ENCODE peak calls at places on chromosomes 5 and 9, in four cellular contexts. N is gastrocnemius medialis, B is thyroid gland, C is esophagus squamous epithelium. T is an unnamed sample.
A peak's percentile ranks its signal among the peaks of the same experiment; 100 is the strongest.

GRCh38 chr9:100213730-100214477 is 114.9 kb downstream of the INVS start:
- DNase-seq in N (no peak), B (no peak), C (no peak), T (no peak)

GRCh38 chr5:98770911-98771322 is 2.5 kb upstream of the RGMB start:
- DNase-seq in N (no peak), C (no peak), B (no peak), T (no peak)

GRCh38 chr5:80963966-80964481 is 3.9 kb downstream of the RASGRF2 start:
- DNase-seq in N (no peak), B (no peak), C (no peak), T (no peak)

GRCh38 chr9:79583957-79584654 is 12.3 kb downstream of the TLE4 start:
- DNase-seq in C (no peak), B (no peak), N (peak; percentile 61), T (peak; percentile 31)

GRCh38 chr9:30673132-30673531 is 1711.3 kb upstream of the ACO1 start:
- DNase-seq in B (no peak), N (no peak), C (no peak), T (no peak)

GRCh38 chr5:135376961-135377621 is 21.9 kb downstream of the MACROH2A1 start:
- DNase-seq in C (no peak), B (no peak), N (no peak), T (no peak)

GRCh38 chr9:70529377-70529776 is 114.9 kb upstream of the KLF9 start:
- DNase-seq in C (no peak), N (no peak), B (no peak), T (no peak)

GRCh38 chr9:90890146-90890545 is 88.5 kb downstream of the SYK start:
- DNase-seq in N (no peak), C (no peak), B (no peak), T (no peak)

GRCh38 chr9:134377976-134378375 is 51.7 kb downstream of the RXRA start:
- DNase-seq in B (peak; percentile 57), C (no peak), N (peak; percentile 72), T (peak; percentile 94)

GRCh38 chr5:126778675-126779403 is 1.9 kb downstream of the LMNB1 start:
- DNase-seq in N (no peak), C (no peak), B (no peak), T (no peak)

GRCh38 chr5:126777974-126778674 is 1.2 kb downstream of the LMNB1 start:
- DNase-seq in B (peak; percentile 75), N (peak; percentile 52), C (peak; percentile 75), T (peak; percentile 92)

GRCh38 chr5:126776499-126777256 is at the start of gene LMNB1:
- DNase-seq in C (peak; percentile 73), B (peak; percentile 96), N (peak; percentile 88), T (peak; percentile 96)

GRCh38 chr5:126780165-126780827 is 3.4 kb downstream of the LMNB1 start:
- DNase-seq in C (no peak), N (peak; percentile 9), B (peak; percentile 40), T (peak; percentile 51)

GRCh38 chr5:126777257-126777973 is 479 bp downstream of the LMNB1 start:
- DNase-seq in N (peak; percentile 9), B (peak; percentile 58), C (no peak), T (peak; percentile 64)
- TF ChIP-seq POLR2A in N (no peak), B (no peak), C (no peak), T (no peak)

GRCh38 chr9:129814432-129815223 is 9.3 kb downstream of the TOR1A start:
- DNase-seq in B (no peak), C (no peak), N (no peak), T (no peak)
- TF ChIP-seq POLR2A in B (no peak), C (no peak), N (no peak), T (no peak)

GRCh38 chr5:172943283-172943841 is 15.9 kb upstream of the RPL26L1 start:
- DNase-seq in N (no peak), C (no peak), B (peak; percentile 17), T (no peak)

GRCh38 chr5:172945151-172945550 is 14.1 kb upstream of the RPL26L1 start:
- DNase-seq in C (no peak), B (no peak), N (no peak), T (no peak)

GRCh38 chr5:172943906-172944305 is 15.3 kb upstream of the RPL26L1 start:
- DNase-seq in N (no peak), B (no peak), C (no peak), T (no peak)

GRCh38 chr5:172944741-172945140 is 14.5 kb upstream of the RPL26L1 start:
- DNase-seq in B (no peak), N (no peak), C (no peak), T (no peak)

DNA sequence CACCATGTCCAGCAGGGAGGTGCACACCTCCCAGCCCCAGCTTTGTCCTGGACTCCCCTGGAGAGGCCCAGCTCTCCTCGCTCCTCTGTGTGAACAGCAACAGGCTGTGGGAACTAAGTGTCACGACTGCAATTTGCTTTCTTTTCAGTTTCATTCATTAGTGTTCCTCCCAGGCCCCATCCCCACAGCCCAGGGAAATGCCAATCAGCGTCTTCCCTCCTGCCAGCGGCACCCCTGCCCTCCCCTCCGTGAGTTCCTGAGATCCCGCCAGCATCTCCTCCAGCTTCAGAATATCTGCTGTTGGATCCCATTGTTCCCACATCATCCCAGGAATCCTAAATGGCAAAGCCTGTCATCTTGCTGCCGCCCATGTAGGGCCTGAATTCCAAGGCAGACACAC is 13.1 kb upstream of the RPL26L1 start:
- DNase-seq in N (no peak), C (no peak), B (no peak), T (no peak)
- TF ChIP-seq POLR2A in N (no peak), C (no peak), B (no peak), T (no peak)

GRCh38 chr9:96654450-96655197 is 493 bp downstream of the PRXL2C start:
- DNase-seq in B (peak; percentile 81), C (peak; percentile 5), N (peak; percentile 61), T (peak; percentile 81)
- TF ChIP-seq POLR2A in B (no peak), C (peak; percentile 62), N (peak; percentile 74), T (peak; percentile 38)

DNA sequence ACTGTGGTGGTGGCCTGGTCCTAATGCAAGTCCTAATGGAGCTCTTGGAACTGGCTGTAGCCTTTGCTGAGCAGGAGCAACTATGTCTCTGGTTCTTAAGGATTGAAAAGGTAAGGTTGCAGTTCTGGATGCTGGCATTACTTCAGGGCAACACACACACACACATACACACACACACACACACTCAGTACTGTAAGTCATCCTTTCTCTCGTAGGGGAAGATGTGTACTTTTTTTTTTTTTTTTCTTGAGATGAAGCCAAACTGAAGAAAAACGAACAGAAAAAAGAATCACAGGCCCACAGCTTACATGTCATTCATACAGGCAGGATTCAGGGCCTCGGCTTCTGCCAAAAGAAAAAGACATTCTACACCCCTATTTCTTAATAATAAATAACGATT is 81.1 kb upstream of the RPS23 start:
- DNase-seq in N (no peak), C (no peak), B (no peak), T (no peak)
- TF ChIP-seq POLR2A in N (no peak), C (no peak), B (no peak), T (no peak)